ENCODE peak calls at places on chromosomes 2 and 18, in seven cellular contexts. One of them, this sample, is unnamed.
A peak's percentile ranks its signal among the peaks of the same experiment; 100 is the strongest.

GRCh38 chr2:72694715-72695496 is 130.9 kb downstream of the EXOC6B start:
- DNase-seq in T-helper 1 cell: no peak
- DNase-seq in NCI-H2029: peak; percentile 79
- DNase-seq in astrocyte: peak; percentile 74
- DNase-seq in G401: peak; percentile 57
- DNase-seq in NCI-H1092: peak; percentile 82
- DNase-seq in RPMI8226: no peak
- DNase-seq in this sample: no peak

GRCh38 chr18:40208951-40209350 is 1746.1 kb upstream of the PIK3C3 start:
- DNase-seq in T-helper 1 cell: no peak
- DNase-seq in NCI-H2029: no peak
- DNase-seq in astrocyte: no peak
- DNase-seq in G401: no peak
- DNase-seq in NCI-H1092: no peak
- DNase-seq in RPMI8226: no peak
- DNase-seq in this sample: no peak

GRCh38 chr2:182891611-182892010 is 25.2 kb upstream of the FRZB start:
- DNase-seq in T-helper 1 cell: no peak
- DNase-seq in NCI-H2029: no peak
- DNase-seq in astrocyte: no peak
- DNase-seq in G401: no peak
- DNase-seq in NCI-H1092: no peak
- DNase-seq in RPMI8226: no peak
- DNase-seq in this sample: no peak

GRCh38 chr2:232545511-232546375 is 4.6 kb downstream of the TIGD1 start:
- DNase-seq in T-helper 1 cell: no peak
- DNase-seq in NCI-H2029: no peak
- DNase-seq in astrocyte: no peak
- DNase-seq in G401: no peak
- DNase-seq in NCI-H1092: no peak
- DNase-seq in RPMI8226: no peak
- DNase-seq in this sample: no peak

GRCh38 chr2:241745276-241745675 is 10.8 kb downstream of the D2HGDH start:
- DNase-seq in T-helper 1 cell: no peak
- DNase-seq in NCI-H2029: no peak
- DNase-seq in astrocyte: no peak
- DNase-seq in G401: no peak
- DNase-seq in NCI-H1092: no peak
- DNase-seq in RPMI8226: no peak
- DNase-seq in this sample: no peak

GRCh38 chr2:137677466-137677865 is 286.8 kb upstream of the HNMT start:
- DNase-seq in T-helper 1 cell: no peak
- DNase-seq in NCI-H2029: no peak
- DNase-seq in astrocyte: no peak
- DNase-seq in G401: no peak
- DNase-seq in NCI-H1092: no peak
- DNase-seq in RPMI8226: no peak
- DNase-seq in this sample: no peak

GRCh38 chr2:26970928-26971627 is 641 bp downstream of the MAPRE3 start:
- DNase-seq in T-helper 1 cell: no peak
- DNase-seq in NCI-H2029: no peak
- DNase-seq in astrocyte: peak; percentile 15
- DNase-seq in G401: peak; percentile 69
- DNase-seq in NCI-H1092: no peak
- DNase-seq in RPMI8226: no peak
- DNase-seq in this sample: no peak

GRCh38 chr2:57536535-57537231 is 509.9 kb upstream of the VRK2 start:
- DNase-seq in T-helper 1 cell: no peak
- DNase-seq in NCI-H2029: no peak
- DNase-seq in astrocyte: no peak
- DNase-seq in G401: no peak
- DNase-seq in NCI-H1092: no peak
- DNase-seq in RPMI8226: no peak
- DNase-seq in this sample: no peak

GRCh38 chr2:33375054-33375453 is 101.4 kb upstream of the RASGRP3 start:
- DNase-seq in T-helper 1 cell: no peak
- DNase-seq in NCI-H2029: no peak
- DNase-seq in astrocyte: peak; percentile 62
- DNase-seq in G401: no peak
- DNase-seq in NCI-H1092: no peak
- DNase-seq in RPMI8226: no peak
- DNase-seq in this sample: no peak

GRCh38 chr2:53633441-53633840 is 134.2 kb upstream of the CHAC2 start:
- DNase-seq in T-helper 1 cell: no peak
- DNase-seq in NCI-H2029: peak; percentile 16
- DNase-seq in astrocyte: peak; percentile 8
- DNase-seq in G401: no peak
- DNase-seq in NCI-H1092: no peak
- DNase-seq in RPMI8226: no peak
- DNase-seq in this sample: peak; percentile 64

GRCh38 chr2:6181525-6182270 is 489.5 kb downstream of the SOX11 start:
- DNase-seq in T-helper 1 cell: no peak
- DNase-seq in NCI-H2029: no peak
- DNase-seq in astrocyte: peak; percentile 83
- DNase-seq in G401: no peak
- DNase-seq in NCI-H1092: no peak
- DNase-seq in RPMI8226: peak; percentile 84
- DNase-seq in this sample: no peak

GRCh38 chr2:74357627-74358026 is 14.4 kb upstream of the SLC4A5 start:
- DNase-seq in T-helper 1 cell: no peak
- DNase-seq in NCI-H2029: no peak
- DNase-seq in astrocyte: no peak
- DNase-seq in G401: no peak
- DNase-seq in NCI-H1092: no peak
- DNase-seq in RPMI8226: no peak
- DNase-seq in this sample: no peak

GRCh38 chr18:57819671-57820460 is 16.8 kb upstream of the ATP8B1 start:
- DNase-seq in T-helper 1 cell: no peak
- DNase-seq in NCI-H2029: peak; percentile 92
- DNase-seq in astrocyte: peak; percentile 91
- DNase-seq in G401: no peak
- DNase-seq in NCI-H1092: peak; percentile 15
- DNase-seq in RPMI8226: peak; percentile 87
- DNase-seq in this sample: no peak

GRCh38 chr2:240436626-240437180 is 1.2 kb downstream of the GPC1 start:
- DNase-seq in T-helper 1 cell: no peak
- DNase-seq in NCI-H2029: no peak
- DNase-seq in astrocyte: peak; percentile 27
- DNase-seq in G401: peak; percentile 14
- DNase-seq in NCI-H1092: no peak
- DNase-seq in RPMI8226: peak; percentile 32
- DNase-seq in this sample: no peak

GRCh38 chr2:96143231-96143847 is 1.9 kb downstream of the DUSP2 start:
- DNase-seq in T-helper 1 cell: peak; percentile 15
- DNase-seq in NCI-H2029: no peak
- DNase-seq in astrocyte: no peak
- DNase-seq in G401: no peak
- DNase-seq in NCI-H1092: no peak
- DNase-seq in RPMI8226: no peak
- DNase-seq in this sample: no peak

This sample was measured in esophagus muscularis mucosa.